ENCODE peak calls at places on chromosomes 6 and 20, in seven cellular contexts. U is NCI-H1417; R is substantia nigra; N is Right ventricle myocardium superior; O is pancreas; H is NCI-H1105; L is activated CD4-positive, alpha-beta T cell treated with anti-CD3 and anti-CD28 coated beads for 48 hours. D is an unnamed sample.

GRCh38 chr20:49964964-49965780 is 17.6 kb upstream of the SNAI1 start:
- DNase-seq in R (peak; percentile 16), H (peak; percentile 7), U (peak; percentile 4), L (peak; percentile 52), N (no peak), O (peak; percentile 45), D (no peak)

GRCh38 chr20:48359692-48360337 is 468.0 kb downstream of the PREX1 start:
- DNase-seq in R (no peak), N (no peak), U (no peak), L (no peak), H (no peak), O (no peak), D (no peak)

GRCh38 chr20:64112691-64113443 is 5.5 kb upstream of the NPBWR2 start:
- DNase-seq in O (no peak), N (peak; percentile 32), U (no peak), L (no peak), R (no peak), H (no peak), D (no peak)

GRCh38 chr6:136088693-136089092 is 161.4 kb downstream of the MTFR2 start:
- DNase-seq in H (no peak), R (no peak), U (no peak), O (no peak), L (no peak), N (no peak), D (no peak)

GRCh38 chr6:136549359-136550044 is 720 bp downstream of the MAP7 start:
- DNase-seq in U (peak; percentile 40), L (no peak), H (no peak), N (no peak), O (no peak), R (peak; percentile 19), D (peak; percentile 51)

GRCh38 chr6:6796818-6797217 is 208.3 kb downstream of the LY86 start:
- DNase-seq in H (no peak), N (no peak), O (no peak), U (no peak), R (no peak), L (no peak), D (no peak)

GRCh38 chr6:163354085-163354484 is 60.4 kb upstream of the QKI start:
- DNase-seq in H (no peak), N (no peak), L (no peak), O (no peak), U (no peak), R (no peak), D (no peak)

GRCh38 chr20:21613512-21613911 is 92.0 kb upstream of the PAX1 start:
- DNase-seq in O (peak; percentile 13), R (no peak), H (peak; percentile 95), U (peak; percentile 5), N (no peak), L (no peak), D (no peak)

GRCh38 chr20:23607497-23608245 is 2.0 kb upstream of the CST9 start:
- DNase-seq in R (no peak), L (no peak), U (no peak), N (no peak), H (no peak), O (no peak), D (no peak)

GRCh38 chr6:145977881-145978280 is 13.7 kb upstream of the SHPRH start:
- DNase-seq in L (no peak), R (no peak), N (no peak), H (no peak), O (no peak), U (no peak), D (no peak)

GRCh38 chr6:99613398-99613704 is 6.7 kb downstream of the PRDM13 start:
- DNase-seq in U (no peak), O (no peak), L (peak; percentile 64), H (no peak), N (peak; percentile 59), R (no peak), D (no peak)

GRCh38 chr6:53412751-53413150 is 64.0 kb upstream of the ELOVL5 start:
- DNase-seq in U (no peak), O (no peak), N (no peak), R (no peak), L (no peak), H (no peak), D (no peak)

GRCh38 chr6:169965239-169965638 is 213.8 kb downstream of the ERMARD start:
- DNase-seq in H (no peak), L (no peak), O (no peak), R (no peak), N (no peak), U (no peak), D (no peak)

GRCh38 chr6:13776602-13777001 is 37.8 kb downstream of the MCUR1 start:
- DNase-seq in H (no peak), U (no peak), L (no peak), R (no peak), O (no peak), N (no peak), D (no peak)

GRCh38 chr20:24672886-24673677 is 203.7 kb downstream of the SYNDIG1 start:
- DNase-seq in O (no peak), U (no peak), N (no peak), R (no peak), H (no peak), L (no peak), D (no peak)

GRCh38 chr6:129889580-129889979 is 28.5 kb upstream of the TMEM244 start:
- DNase-seq in R (no peak), H (no peak), N (no peak), L (peak; percentile 12), U (no peak), O (no peak), D (no peak)

GRCh38 chr20:397432-398237 is 10.5 kb upstream of the RBCK1 start:
- DNase-seq in H (no peak), L (no peak), N (no peak), R (no peak), O (no peak), U (no peak), D (no peak)

GRCh38 chr6:121584591-121585369 is 149.3 kb downstream of the GJA1 start:
- DNase-seq in L (no peak), H (no peak), R (no peak), O (no peak), N (no peak), U (no peak), D (no peak)

GRCh38 chr6:163999475-164000125 is 585.1 kb downstream of the QKI start:
- DNase-seq in H (no peak), U (no peak), O (no peak), R (no peak), L (no peak), N (no peak), D (no peak)

GRCh38 chr6:104566411-104566810 is 293.3 kb downstream of the HACE1 start:
- DNase-seq in H (no peak), R (no peak), O (no peak), U (no peak), N (no peak), L (no peak), D (no peak)

GRCh38 chr20:58090181-58090580 is 138.3 kb downstream of the ANKRD60 start:
- DNase-seq in O (no peak), U (no peak), H (no peak), L (no peak), N (no peak), R (no peak), D (no peak)

GRCh38 chr6:2950713-2951112 is 20.7 kb downstream of the SERPINB6 start:
- DNase-seq in L (no peak), N (no peak), H (no peak), U (no peak), R (no peak), O (peak; percentile 6), D (no peak)

D was measured in amygdala.